ENCODE peak calls at places on chromosome 6, in five cellular contexts. One of them, this sample, is unnamed.

GRCh38 chr6:168232046-168232445 is 87.5 kb downstream of the DACT2 start:
- DNase-seq in stomach: no peak
- DNase-seq in transverse colon: no peak
- DNase-seq in IMR-90: no peak
- DNase-seq in A549: no peak
- DNase-seq in this sample: no peak

GRCh38 chr6:163780993-163781392 is 366.5 kb downstream of the QKI start:
- DNase-seq in IMR-90: peak; percentile 11
- DNase-seq in A549: no peak
- DNase-seq in stomach: no peak
- DNase-seq in transverse colon: no peak
- DNase-seq in this sample: peak; percentile 17

GRCh38 chr6:42281016-42281533 is 63.4 kb upstream of the MRPS10 start:
- DNase-seq in transverse colon: no peak
- DNase-seq in IMR-90: no peak
- DNase-seq in stomach: no peak
- DNase-seq in A549: no peak
- DNase-seq in this sample: no peak

GRCh38 chr6:33696076-33696475 is 15.4 kb downstream of the UQCC2 start:
- DNase-seq in transverse colon: no peak
- DNase-seq in IMR-90: no peak
- DNase-seq in A549: no peak
- DNase-seq in stomach: no peak
- DNase-seq in this sample: no peak

GRCh38 chr6:157607317-157608109 is 215.5 kb upstream of the SNX9 start:
- DNase-seq in IMR-90: no peak
- DNase-seq in stomach: no peak
- DNase-seq in transverse colon: no peak
- DNase-seq in A549: no peak
- DNase-seq in this sample: no peak

GRCh38 chr6:56795852-56796532 is 153.3 kb upstream of the DST start:
- DNase-seq in IMR-90: peak; percentile 43
- DNase-seq in transverse colon: no peak
- DNase-seq in A549: peak; percentile 12
- DNase-seq in stomach: no peak
- DNase-seq in this sample: no peak

GRCh38 chr6:114301596-114302219 is 41.1 kb downstream of the HS3ST5 start:
- DNase-seq in stomach: no peak
- DNase-seq in IMR-90: no peak
- DNase-seq in A549: no peak
- DNase-seq in transverse colon: no peak
- DNase-seq in this sample: no peak

GRCh38 chr6:157982297-157982579 is 575 bp downstream of the SYNJ2 start:
- DNase-seq in IMR-90: no peak
- DNase-seq in A549: peak; percentile 30
- DNase-seq in transverse colon: peak; percentile 68
- DNase-seq in stomach: peak; percentile 71
- DNase-seq in this sample: peak; percentile 70

GRCh38 chr6:1527098-1527497 is 82.6 kb upstream of the FOXC1 start:
- DNase-seq in IMR-90: peak; percentile 58
- DNase-seq in stomach: no peak
- DNase-seq in A549: no peak
- DNase-seq in transverse colon: peak; percentile 24
- DNase-seq in this sample: peak; percentile 19

GRCh38 chr6:54698974-54699373 is 147.6 kb upstream of the FAM83B start:
- DNase-seq in stomach: no peak
- DNase-seq in IMR-90: no peak
- DNase-seq in transverse colon: no peak
- DNase-seq in A549: no peak
- DNase-seq in this sample: no peak

GRCh38 chr6:34391023-34391485 is 1.4 kb downstream of the NUDT3 start:
- DNase-seq in transverse colon: peak; percentile 35
- DNase-seq in A549: peak; percentile 20
- DNase-seq in IMR-90: peak; percentile 71
- DNase-seq in stomach: no peak
- DNase-seq in this sample: peak; percentile 58

GRCh38 chr6:82441047-82441770 is 77.6 kb downstream of the TPBG start:
- DNase-seq in A549: no peak
- DNase-seq in stomach: no peak
- DNase-seq in IMR-90: no peak
- DNase-seq in transverse colon: no peak
- DNase-seq in this sample: no peak

GRCh38 chr6:4969609-4970285 is 34.1 kb downstream of the RPP40 start:
- DNase-seq in transverse colon: no peak
- DNase-seq in stomach: no peak
- DNase-seq in A549: no peak
- DNase-seq in IMR-90: no peak
- DNase-seq in this sample: no peak

GRCh38 chr6:106360989-106361430 is 493 bp downstream of the CRYBG1 start:
- DNase-seq in A549: no peak
- DNase-seq in stomach: no peak
- DNase-seq in transverse colon: peak; percentile 37
- DNase-seq in IMR-90: no peak
- DNase-seq in this sample: peak; percentile 29

GRCh38 chr6:87791485-87791884 is 89.5 kb upstream of the AKIRIN2 start:
- DNase-seq in stomach: no peak
- DNase-seq in A549: no peak
- DNase-seq in IMR-90: no peak
- DNase-seq in transverse colon: no peak
- DNase-seq in this sample: no peak

GRCh38 chr6:168713839-168714238 is 272.9 kb downstream of the SMOC2 start:
- DNase-seq in IMR-90: no peak
- DNase-seq in transverse colon: peak; percentile 79
- DNase-seq in A549: peak; percentile 63
- DNase-seq in stomach: peak; percentile 59
- DNase-seq in this sample: peak; percentile 49

GRCh38 chr6:40715501-40716403 is 128.6 kb upstream of the LRFN2 start:
- DNase-seq in IMR-90: no peak
- DNase-seq in A549: no peak
- DNase-seq in transverse colon: no peak
- DNase-seq in stomach: peak; percentile 40
- DNase-seq in this sample: no peak

GRCh38 chr6:39464067-39464466 is 141.6 kb upstream of the KCNK16 start:
- DNase-seq in A549: no peak
- DNase-seq in stomach: no peak
- DNase-seq in transverse colon: no peak
- DNase-seq in IMR-90: no peak
- DNase-seq in this sample: no peak

GRCh38 chr6:157075549-157076426 is 247.5 kb downstream of the TMEM242 start:
- DNase-seq in stomach: no peak
- DNase-seq in A549: no peak
- DNase-seq in IMR-90: peak; percentile 68
- DNase-seq in transverse colon: no peak
- DNase-seq in this sample: no peak

GRCh38 chr6:139109558-139109957 is 25.3 kb upstream of the HECA start:
- DNase-seq in IMR-90: peak; percentile 12
- DNase-seq in A549: no peak
- DNase-seq in transverse colon: no peak
- DNase-seq in stomach: no peak
- DNase-seq in this sample: no peak

DNA sequence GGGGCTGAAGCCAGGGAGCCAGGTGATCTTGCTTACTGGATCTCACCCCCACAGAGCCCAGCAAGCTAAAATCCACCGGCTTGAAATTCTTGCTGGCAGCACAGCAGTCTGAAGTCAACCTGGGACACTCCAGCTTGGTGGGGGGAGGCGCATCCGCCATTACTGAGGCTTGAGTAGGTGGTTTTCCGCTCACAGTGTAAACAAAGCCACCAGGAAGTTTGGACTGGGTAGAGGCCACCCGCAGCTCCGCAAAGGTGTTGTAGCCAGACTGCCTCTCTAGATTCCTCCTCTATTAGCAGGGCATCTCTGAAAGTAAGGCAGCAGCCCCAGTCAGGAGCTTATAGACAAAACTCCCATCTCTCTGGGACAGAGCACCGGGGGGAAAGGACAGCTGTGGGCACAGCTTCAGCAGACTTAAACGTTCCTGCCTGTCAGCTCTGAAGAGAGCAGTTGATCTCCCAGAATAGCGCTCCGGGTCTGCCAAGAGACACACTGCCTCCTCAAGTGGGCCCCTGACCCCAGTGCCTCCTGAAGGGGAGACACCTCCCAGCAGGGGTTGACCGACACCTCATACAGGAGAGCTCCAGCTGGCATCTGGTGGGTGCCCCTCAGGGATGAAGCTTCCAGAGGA is 206.3 kb upstream of the KHDRBS2 start:
- DNase-seq in A549: no peak
- DNase-seq in IMR-90: no peak
- DNase-seq in transverse colon: no peak
- DNase-seq in stomach: no peak
- DNase-seq in this sample: no peak
- TF ChIP-seq POLR2A in A549: no peak
- TF ChIP-seq POLR2A in IMR-90: no peak
- TF ChIP-seq POLR2A in transverse colon: no peak
- TF ChIP-seq POLR2A in stomach: no peak
- TF ChIP-seq POLR2A in this sample: no peak

DNA sequence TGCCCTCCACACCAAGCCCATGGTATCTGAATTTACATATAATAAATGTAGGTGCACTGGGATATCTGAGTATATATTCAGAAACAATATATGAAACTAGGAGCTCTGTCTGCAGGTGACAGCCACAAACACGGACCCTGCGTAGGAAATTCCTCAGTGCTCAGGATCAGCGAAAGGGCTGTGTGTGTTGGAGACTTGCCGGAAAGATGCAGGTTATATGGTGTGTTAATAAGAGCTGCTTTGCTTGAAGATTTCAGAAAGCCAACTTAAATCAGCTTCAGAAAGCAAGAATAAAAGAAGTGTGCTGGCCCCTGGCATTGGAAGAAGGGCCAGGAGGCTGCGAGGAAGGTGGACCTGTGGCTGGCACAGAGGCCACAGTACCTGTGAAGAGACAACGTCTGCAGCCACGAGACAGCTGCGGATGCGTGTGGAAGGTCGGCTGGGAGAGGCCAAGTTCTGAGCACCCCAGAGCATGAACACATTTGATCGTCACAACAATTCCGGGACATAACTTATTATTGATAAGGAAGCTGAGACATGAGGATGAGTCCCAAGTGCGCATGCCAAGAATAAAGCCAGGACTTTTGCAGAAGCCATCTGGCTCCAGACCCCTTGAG is 183.2 kb downstream of the DLL1 start:
- DNase-seq in A549: no peak
- DNase-seq in stomach: peak; percentile 15
- DNase-seq in transverse colon: no peak
- DNase-seq in IMR-90: no peak
- DNase-seq in this sample: no peak
- H3K9me3 ChIP-seq in A549: no peaks in the 10 kb centered on the region
- H3K9me3 ChIP-seq in stomach: no peaks in the 10 kb centered on the region
- H3K9me3 ChIP-seq in transverse colon: no peaks in the 10 kb centered on the region
- H3K9me3 ChIP-seq in IMR-90: peaks cover 28% of the 10 kb centered on the region
- H3K9me3 ChIP-seq in this sample: no peaks in the 10 kb centered on the region

GRCh38 chr6:142301421-142302391 is at the start of gene ADGRG6:
- DNase-seq in IMR-90: peak; percentile 28
- DNase-seq in A549: peak; percentile 7
- DNase-seq in stomach: peak; percentile 58
- DNase-seq in transverse colon: peak; percentile 55
- DNase-seq in this sample: peak; percentile 41
- TF ChIP-seq POLR2A in IMR-90: no peak
- TF ChIP-seq POLR2A in A549: peak; percentile 6
- TF ChIP-seq POLR2A in stomach: no peak
- TF ChIP-seq POLR2A in transverse colon: no peak
- TF ChIP-seq POLR2A in this sample: no peak

GRCh38 chr6:10882654-10883053 is 813 bp upstream of the GCM2 start:
- DNase-seq in stomach: no peak
- DNase-seq in IMR-90: no peak
- DNase-seq in transverse colon: no peak
- DNase-seq in A549: no peak
- DNase-seq in this sample: no peak

GRCh38 chr6:10890151-10890550 is 3.3 kb downstream of the SYCP2L start:
- DNase-seq in stomach: no peak
- DNase-seq in transverse colon: no peak
- DNase-seq in A549: no peak
- DNase-seq in IMR-90: no peak
- DNase-seq in this sample: no peak

GRCh38 chr6:10883312-10884244 is 1.7 kb upstream of the GCM2 start:
- DNase-seq in transverse colon: no peak
- DNase-seq in A549: no peak
- DNase-seq in IMR-90: no peak
- DNase-seq in stomach: no peak
- DNase-seq in this sample: no peak

GRCh38 chr6:10880366-10880765 is 1.5 kb downstream of the GCM2 start:
- DNase-seq in A549: no peak
- DNase-seq in transverse colon: no peak
- DNase-seq in IMR-90: no peak
- DNase-seq in stomach: no peak
- DNase-seq in this sample: no peak

DNA sequence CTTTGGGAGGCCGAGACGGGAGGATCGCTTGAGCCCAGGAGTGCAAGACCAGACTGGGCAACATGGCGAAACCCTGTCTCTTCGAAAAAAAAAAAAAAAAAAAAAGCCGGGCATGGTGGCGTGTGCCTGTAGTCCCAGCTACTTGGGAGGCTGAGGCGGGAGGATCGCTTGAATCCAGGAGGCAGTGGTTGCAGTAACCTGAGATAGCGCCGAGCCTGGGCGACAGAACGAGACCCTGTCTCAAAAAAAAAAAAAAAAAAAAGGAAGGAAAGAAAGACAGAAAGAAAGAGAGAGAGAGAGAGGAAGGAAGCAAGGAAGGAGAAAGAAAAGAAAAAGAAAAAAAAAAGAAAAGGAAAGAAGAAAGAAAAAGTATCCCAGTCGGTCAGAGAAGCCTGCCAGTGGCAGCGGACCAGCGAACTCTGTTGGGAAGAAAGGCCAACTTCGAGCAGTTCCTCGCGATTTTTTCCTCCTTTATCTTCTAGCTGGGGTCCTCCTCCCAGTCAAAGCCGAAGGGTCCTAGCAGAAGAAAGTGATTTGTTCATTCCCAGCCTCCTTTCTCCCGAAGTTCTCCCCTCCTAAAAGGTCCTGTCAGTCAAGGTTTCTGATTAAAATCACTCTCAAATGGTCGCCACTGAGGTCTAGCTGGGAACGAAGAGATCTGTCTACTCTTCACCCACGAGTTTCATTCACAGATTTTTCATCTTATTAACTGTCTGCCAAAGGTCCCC is 2.4 kb upstream of the SYCP2L start:
- DNase-seq in A549: no peak
- DNase-seq in IMR-90: no peak
- DNase-seq in stomach: no peak
- DNase-seq in transverse colon: no peak
- DNase-seq in this sample: no peak
- H3K9me3 ChIP-seq in A549: no peaks in the 10 kb centered on the region
- H3K9me3 ChIP-seq in IMR-90: peaks cover 8% of the 10 kb centered on the region
- H3K9me3 ChIP-seq in stomach: no peaks in the 10 kb centered on the region
- H3K9me3 ChIP-seq in transverse colon: no peaks in the 10 kb centered on the region
- H3K9me3 ChIP-seq in this sample: no peaks in the 10 kb centered on the region

This sample was measured in body of pancreas.